ENCODE peak calls at places on chromosomes 16 and 17, in eight cellular contexts. L is NCI-H1092 treated with DMSO at 0.1 percent for 48 hours; B is Calu3; D is Ammon's horn; C is NCI-H1048; O is activated CD4-positive, CD25-positive, alpha-beta regulatory T cell; S is stimulated activated CD4-positive, alpha-beta T cell treated with anti-CD3 and anti-CD28 coated beads, Interleukin-4, amount 100 ng/mL, for 48 hours; W is cardiac septum. T is an unnamed sample.

GRCh38 chr16:61042736-61043135 is 993.5 kb downstream of the CDH8 start:
- DNase-seq in D (no peak), B (no peak), W (no peak), L (no peak), O (no peak), S (no peak), C (no peak), T (no peak)

GRCh38 chr16:80570106-80570478 is 29.3 kb downstream of the DYNLRB2 start:
- DNase-seq in B (no peak), C (no peak), L (no peak), W (no peak), D (no peak), S (no peak), O (no peak), T (no peak)

GRCh38 chr16:10992112-10992511 is 47.7 kb downstream of the CLEC16A start:
- DNase-seq in W (no peak), B (no peak), S (no peak), L (no peak), O (no peak), D (no peak), C (no peak), T (no peak)

GRCh38 chr17:6930754-6931153 is 65.1 kb upstream of the ALOX12 start:
- DNase-seq in O (no peak), C (no peak), S (no peak), D (no peak), B (no peak), L (no peak), W (no peak), T (no peak)

GRCh38 chr17:954431-955164 is 25.0 kb downstream of the NXN start:
- DNase-seq in S (no peak), B (no peak), W (no peak), C (no peak), O (no peak), L (no peak), D (no peak), T (no peak)

GRCh38 chr17:81400154-81400938 is 5.1 kb downstream of the BAHCC1 start:
- DNase-seq in L (no peak), C (no peak), S (no peak), B (no peak), O (no peak), D (peak; percentile 63), W (no peak), T (no peak)

GRCh38 chr17:41103896-41104295 is 1.3 kb upstream of the KRTAP4-9 start:
- DNase-seq in W (no peak), C (no peak), B (no peak), S (no peak), L (no peak), O (no peak), D (no peak), T (no peak)

GRCh38 chr17:79252886-79253285 is 178.3 kb downstream of the ENGASE start:
- DNase-seq in D (no peak), O (no peak), B (no peak), L (no peak), W (no peak), S (no peak), C (no peak), T (no peak)

GRCh38 chr17:55273579-55274370 is 9.0 kb downstream of the HLF start:
- DNase-seq in S (no peak), W (peak; percentile 86), O (no peak), B (no peak), L (peak; percentile 61), D (peak; percentile 84), C (no peak), T (no peak)

GRCh38 chr17:81096741-81097133 is 61.8 kb downstream of the BAIAP2 start:
- DNase-seq in W (no peak), C (no peak), O (no peak), D (no peak), S (no peak), B (no peak), L (no peak), T (no peak)

GRCh38 chr16:80559369-80559768 is 18.6 kb downstream of the DYNLRB2 start:
- DNase-seq in S (no peak), D (no peak), L (no peak), O (no peak), B (no peak), C (no peak), W (no peak), T (no peak)

GRCh38 chr16:69410285-69410990 is 14.0 kb upstream of the CYB5B start:
- DNase-seq in S (no peak), O (no peak), D (no peak), W (no peak), C (no peak), B (no peak), L (no peak), T (no peak)

GRCh38 chr16:49496656-49497055 is 123.1 kb downstream of the C16orf78 start:
- DNase-seq in S (no peak), O (no peak), C (no peak), D (no peak), B (no peak), W (no peak), L (no peak), T (no peak)

GRCh38 chr16:67800252-67801046 is 5.9 kb downstream of the RANBP10 start:
- DNase-seq in L (no peak), W (peak; percentile 81), O (no peak), C (no peak), S (no peak), D (no peak), B (no peak), T (no peak)

GRCh38 chr17:45867171-45867570 is 22.5 kb downstream of the SPPL2C start:
- DNase-seq in D (peak; percentile 93), L (no peak), C (no peak), O (no peak), W (no peak), S (no peak), B (no peak), T (no peak)

GRCh38 chr17:31448467-31449077 is 57.1 kb downstream of the RAB11FIP4 start:
- DNase-seq in S (no peak), D (no peak), B (peak; percentile 18), O (no peak), L (no peak), C (no peak), W (no peak), T (no peak)

GRCh38 chr16:5017678-5017969 is 16.1 kb downstream of the NAGPA start:
- DNase-seq in W (no peak), D (no peak), L (no peak), B (no peak), O (no peak), C (no peak), S (no peak), T (no peak)

GRCh38 chr17:80970044-80970761 is 21.4 kb upstream of the CHMP6 start:
- DNase-seq in L (peak; percentile 74), S (peak; percentile 30), O (no peak), B (peak; percentile 32), W (no peak), D (no peak), C (no peak), T (no peak)

GRCh38 chr16:10624527-10624926 is 44.1 kb upstream of the EMP2 start:
- DNase-seq in W (no peak), B (peak; percentile 27), S (no peak), C (no peak), L (no peak), D (no peak), O (no peak), T (no peak)

GRCh38 chr17:73030501-73030911 is 62.0 kb downstream of the SLC39A11 start:
- DNase-seq in B (no peak), S (no peak), C (no peak), W (no peak), O (no peak), D (no peak), L (no peak), T (no peak)

GRCh38 chr17:1861391-1862010 is 31.7 kb downstream of the RPA1 start:
- DNase-seq in B (no peak), L (no peak), C (no peak), S (no peak), O (no peak), W (no peak), D (no peak), T (no peak)

GRCh38 chr16:57538235-57538711 is 1.9 kb upstream of the CCDC102A start:
- DNase-seq in D (no peak), O (no peak), C (no peak), L (no peak), W (peak; percentile 62), S (no peak), B (no peak), T (no peak)

GRCh38 chr17:68456529-68457167 is 648 bp downstream of the WIPI1 start:
- DNase-seq in O (no peak), B (peak; percentile 71), D (peak; percentile 87), W (peak; percentile 87), L (no peak), S (no peak), C (no peak), T (no peak)

T was measured in KG1.